ENCODE peak calls at places on chromosomes 13 and 19, in ten cellular contexts. O is pancreas, I is breast epithelium, C is aorta, R is lower leg skin, H is iPS DF 6.9, J is keratinocyte, E is BJ, F is fibroblast of pulmonary artery, T is mesendoderm. M is an unnamed sample.

GRCh38 chr13:81395368-81395767 is 1054.4 kb upstream of the SPRY2 start:
- DNase-seq in H (peak; percentile 31), J (no peak), E (no peak), R (peak; percentile 17), I (no peak), O (no peak), C (peak; percentile 68), F (no peak), T (peak; percentile 69), M (no peak)

GRCh38 chr13:111215081-111216047 is 100.3 kb downstream of the ARHGEF7 start:
- DNase-seq in R (no peak), C (no peak), E (no peak), F (no peak), I (no peak), T (peak; percentile 48), H (no peak), J (no peak), O (no peak), M (no peak)

GRCh38 chr19:1270168-1270853 is 1.2 kb downstream of the CIRBP start:
- DNase-seq in J (no peak), R (peak; percentile 55), E (no peak), I (no peak), H (no peak), F (no peak), T (no peak), C (no peak), O (peak; percentile 62), M (no peak)

GRCh38 chr19:2164020-2164988 is 571 bp downstream of the DOT1L start:
- DNase-seq in T (peak; percentile 34), F (no peak), J (no peak), E (no peak), I (no peak), O (peak; percentile 53), H (no peak), C (no peak), R (no peak), M (no peak)

GRCh38 chr19:10111405-10111811 is at the start of gene P2RY11:
- DNase-seq in O (no peak), R (no peak), J (no peak), T (no peak), F (no peak), H (no peak), I (no peak), C (no peak), E (no peak), M (no peak)

GRCh38 chr19:18423258-18424020 is 4.2 kb downstream of the SSBP4 start:
- DNase-seq in R (no peak), H (no peak), J (no peak), O (no peak), I (no peak), C (no peak), F (no peak), E (no peak), T (no peak), M (no peak)

GRCh38 chr13:40087021-40088002 is 431.9 kb downstream of the COG6 start:
- DNase-seq in E (no peak), H (no peak), F (no peak), T (no peak), J (no peak), R (no peak), C (no peak), O (peak; percentile 36), I (no peak), M (no peak)

GRCh38 chr19:4455742-4456565 is 1.6 kb downstream of the UBXN6 start:
- DNase-seq in R (no peak), J (no peak), T (peak; percentile 30), E (peak; percentile 14), F (peak; percentile 78), I (no peak), H (no peak), O (peak; percentile 58), C (no peak), M (peak; percentile 52)

GRCh38 chr19:3183721-3184641 is 1.7 kb upstream of the NCLN start:
- DNase-seq in R (no peak), E (no peak), I (no peak), T (no peak), H (no peak), O (no peak), C (peak; percentile 55), F (no peak), J (no peak), M (no peak)

GRCh38 chr19:47310819-47311218 is 1.2 kb downstream of the C5AR1 start:
- DNase-seq in H (no peak), J (no peak), O (no peak), E (no peak), T (no peak), I (no peak), F (peak; percentile 46), R (no peak), C (peak; percentile 82), M (no peak)

GRCh38 chr19:19900574-19901444 is at the start of gene ZNF93:
- DNase-seq in J (peak; percentile 77), E (peak; percentile 87), T (peak; percentile 99), C (peak; percentile 94), R (peak; percentile 97), H (peak; percentile 94), O (peak; percentile 94), F (peak; percentile 97), I (peak; percentile 95), M (peak; percentile 89)

GRCh38 chr19:40521276-40521675 is 54.5 kb downstream of the SPTBN4 start:
- DNase-seq in R (no peak), T (no peak), F (peak; percentile 51), E (no peak), C (no peak), H (no peak), I (no peak), O (no peak), J (no peak), M (no peak)

GRCh38 chr13:101082441-101082840 is 333.9 kb downstream of the NALCN start:
- DNase-seq in H (no peak), E (no peak), C (no peak), I (no peak), J (no peak), R (no peak), T (no peak), O (no peak), F (no peak), M (no peak)

GRCh38 chr19:5001547-5002131 is 32.7 kb downstream of the KDM4B start:
- DNase-seq in T (peak; percentile 57), J (no peak), R (no peak), O (no peak), F (peak; percentile 67), I (no peak), E (peak; percentile 34), H (peak; percentile 29), C (no peak), M (peak; percentile 15)

GRCh38 chr13:44112700-44113329 is 233.1 kb downstream of the LACC1 start:
- DNase-seq in I (no peak), T (peak; percentile 57), H (no peak), E (no peak), J (no peak), O (no peak), C (no peak), F (no peak), R (no peak), M (no peak)

GRCh38 chr13:51243832-51244231 is 21.6 kb downstream of the FAM124A start:
- DNase-seq in F (no peak), T (peak; percentile 46), C (no peak), O (no peak), E (no peak), H (peak; percentile 86), R (no peak), J (no peak), I (no peak), M (no peak)
- H3K4me3 ChIP-seq in F (no peak overlapping the region), T (no peak overlapping the region), C (no peak overlapping the region), O (no peak overlapping the region), E (no peak overlapping the region), H (no peak overlapping the region), R (no peak overlapping the region), J (no peak overlapping the region), I (no peak overlapping the region), M (no peak overlapping the region)

GRCh38 chr19:49496574-49497008 is 357 bp downstream of the RPS11 start:
- DNase-seq in T (no peak), C (no peak), F (no peak), J (no peak), E (no peak), H (no peak), R (no peak), I (no peak), O (no peak), M (no peak)

GRCh38 chr19:49497047-49497789 is 984 bp downstream of the RPS11 start:
- DNase-seq in F (peak; percentile 63), I (no peak), O (peak; percentile 46), R (peak; percentile 74), J (no peak), T (peak; percentile 71), H (no peak), C (no peak), E (no peak), M (no peak)

GRCh38 chr19:49498475-49498874 is 2.2 kb downstream of the RPS11 start:
- DNase-seq in R (no peak), O (no peak), H (no peak), T (no peak), C (no peak), F (no peak), I (no peak), E (no peak), J (no peak), M (no peak)

GRCh38 chr19:49499030-49499670 is 2.9 kb downstream of the RPS11 start:
- DNase-seq in E (no peak), I (no peak), J (no peak), T (no peak), C (no peak), H (no peak), O (no peak), R (no peak), F (no peak), M (no peak)

DNA sequence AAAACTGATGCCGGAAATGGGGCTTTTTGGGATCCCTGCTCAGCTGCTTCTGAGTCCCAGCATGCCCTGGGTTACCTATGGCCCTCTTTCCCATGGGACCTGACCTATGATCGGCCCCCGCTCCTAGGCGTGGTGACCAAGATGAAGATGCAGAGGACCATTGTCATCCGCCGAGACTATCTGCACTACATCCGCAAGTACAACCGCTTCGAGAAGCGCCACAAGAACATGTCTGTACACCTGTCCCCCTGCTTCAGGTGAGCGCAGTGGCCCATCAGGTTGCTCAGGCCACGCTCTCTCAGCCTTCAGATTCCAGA is 1.5 kb downstream of the RPS11 start:
- DNase-seq in E (no peak), H (no peak), F (no peak), R (no peak), O (no peak), C (no peak), I (no peak), T (no peak), J (no peak), M (no peak)
- H3K4me3 ChIP-seq in E (peak overlapping the region; percentile 67), H (no peak overlapping the region), F (peak overlapping the region; percentile 88), R (no peak overlapping the region), O (peak overlapping the region; percentile 59), C (no peak overlapping the region), I (no peak overlapping the region), T (no peak overlapping the region), J (peak overlapping the region; percentile 99), M (peak overlapping the region; percentile 72)

GRCh38 chr13:37385248-37385647 is 213.3 kb downstream of the POSTN start:
- DNase-seq in E (no peak), F (no peak), C (no peak), H (peak; percentile 18), O (no peak), T (peak; percentile 91), R (no peak), I (no peak), J (no peak), M (no peak)
- H3K4me3 ChIP-seq in E (no peak overlapping the region), F (no peak overlapping the region), C (no peak overlapping the region), H (no peak overlapping the region), O (no peak overlapping the region), T (no peak overlapping the region), R (no peak overlapping the region), I (no peak overlapping the region), J (no peak overlapping the region), M (no peak overlapping the region)

GRCh38 chr19:55145241-55145640 is 3.8 kb downstream of the TNNT1 start:
- DNase-seq in R (no peak), I (no peak), E (no peak), O (no peak), H (no peak), T (no peak), F (no peak), C (no peak), J (no peak), M (no peak)
- H3K4me3 ChIP-seq in R (no peak overlapping the region), I (no peak overlapping the region), E (no peak overlapping the region), O (no peak overlapping the region), H (no peak overlapping the region), T (no peak overlapping the region), F (no peak overlapping the region), C (no peak overlapping the region), J (no peak overlapping the region), M (no peak overlapping the region)